ENCODE peak calls at places on chromosomes 16 and 17, in ten cellular contexts. Y, L, P, S, B, U, A, T, D and Z are unnamed samples.

GRCh38 chr16:66964049-66964448 is 3.0 kb downstream of the CES3 start:
- DNase-seq in Y (no peak), L (no peak), P (no peak), S (no peak), B (no peak), U (no peak), A (no peak), T (no peak), D (no peak), Z (no peak)

GRCh38 chr16:14325921-14326401 is 254.8 kb downstream of the MRTFB start:
- DNase-seq in Y (peak), L (no peak), P (peak), S (no peak), B (peak), U (no peak), A (no peak), T (no peak), D (no peak), Z (peak)

GRCh38 chr17:35052780-35053179 is 10.7 kb downstream of the RFFL start:
- DNase-seq in Y (no peak), L (no peak), P (no peak), S (peak), B (no peak), U (no peak), A (no peak), T (no peak), D (no peak), Z (no peak)

GRCh38 chr16:86357950-86358349 is 152.4 kb upstream of the FOXF1 start:
- DNase-seq in Y (no peak), L (no peak), P (no peak), S (no peak), B (no peak), U (no peak), A (no peak), T (no peak), D (no peak), Z (no peak)

GRCh38 chr17:68461589-68461988 is 4.3 kb upstream of the WIPI1 start:
- DNase-seq in Y (no peak), L (no peak), P (no peak), S (no peak), B (peak), U (no peak), A (no peak), T (no peak), D (no peak), Z (no peak)

GRCh38 chr17:3963214-3964201 is 729 bp downstream of the ATP2A3 start:
- DNase-seq in Y (peak), L (no peak), P (no peak), S (no peak), B (peak), U (no peak), A (peak), T (no peak), D (peak), Z (no peak)

GRCh38 chr17:16933317-16934132 is 38.4 kb downstream of the TNFRSF13B start:
- DNase-seq in Y (no peak), L (no peak), P (no peak), S (no peak), B (no peak), U (no peak), A (no peak), T (no peak), D (peak), Z (no peak)

GRCh38 chr17:21358682-21359482 is 17.3 kb upstream of the KCNJ12 start:
- DNase-seq in Y (no peak), L (no peak), P (no peak), S (peak), B (no peak), U (no peak), A (no peak), T (no peak), D (no peak), Z (no peak)

GRCh38 chr16:81521141-81521626 is 76.6 kb downstream of the CMIP start:
- DNase-seq in Y (no peak), L (peak), P (no peak), S (no peak), B (peak), U (no peak), A (peak), T (no peak), D (no peak), Z (no peak)

GRCh38 chr16:27840311-27841060 is 223.0 kb downstream of the GSG1L start:
- DNase-seq in Y (no peak), L (no peak), P (no peak), S (no peak), B (no peak), U (no peak), A (no peak), T (no peak), D (no peak), Z (no peak)

GRCh38 chr16:31451681-31452351 is 7.5 kb upstream of the ARMC5 start:
- DNase-seq in Y (peak), L (peak), P (no peak), S (peak), B (peak), U (peak), A (no peak), T (peak), D (peak), Z (peak)

GRCh38 chr16:85784813-85785212 is 14.5 kb downstream of the EMC8 start:
- DNase-seq in Y (no peak), L (no peak), P (no peak), S (no peak), B (no peak), U (no peak), A (no peak), T (no peak), D (no peak), Z (no peak)

GRCh38 chr17:8896641-8897635 is 29.5 kb upstream of the PIK3R6 start:
- DNase-seq in Y (no peak), L (no peak), P (no peak), S (no peak), B (no peak), U (no peak), A (no peak), T (no peak), D (no peak), Z (no peak)

GRCh38 chr17:4641297-4642195 is at the start of gene ALOX15:
- DNase-seq in Y (no peak), L (no peak), P (no peak), S (no peak), B (no peak), U (no peak), A (no peak), T (no peak), D (peak), Z (no peak)

GRCh38 chr17:6279659-6280058 is 155.3 kb downstream of the AIPL1 start:
- DNase-seq in Y (no peak), L (no peak), P (no peak), S (no peak), B (peak), U (no peak), A (no peak), T (peak), D (peak), Z (no peak)

GRCh38 chr17:79005063-79005861 is 4.3 kb downstream of the CANT1 start:
- DNase-seq in Y (no peak), L (peak), P (no peak), S (no peak), B (peak), U (no peak), A (no peak), T (peak), D (no peak), Z (no peak)

GRCh38 chr17:3887811-3888210 is 5.0 kb downstream of the CAMKK1 start:
- DNase-seq in Y (no peak), L (no peak), P (no peak), S (no peak), B (no peak), U (peak), A (no peak), T (no peak), D (no peak), Z (no peak)

GRCh38 chr16:80899804-80900592 is 95.6 kb upstream of the CDYL2 start:
- DNase-seq in Y (no peak), L (peak), P (peak), S (peak), B (peak), U (peak), A (peak), T (no peak), D (no peak), Z (peak)

GRCh38 chr17:32111141-32111771 is 31.0 kb upstream of the RHOT1 start:
- DNase-seq in Y (peak), L (peak), P (peak), S (peak), B (peak), U (peak), A (peak), T (no peak), D (peak), Z (peak)

GRCh38 chr16:79286646-79287423 is 313.7 kb downstream of the MAF start:
- DNase-seq in Y (no peak), L (no peak), P (no peak), S (no peak), B (peak), U (no peak), A (peak), T (no peak), D (peak), Z (no peak)

GRCh38 chr16:75593825-75594820 is 27.9 kb downstream of the GABARAPL2 start:
- DNase-seq in Y (no peak), L (no peak), P (peak), S (peak), B (no peak), U (peak), A (no peak), T (peak), D (peak), Z (peak)

GRCh38 chr16:77918792-77919707 is 103.3 kb upstream of the CLEC3A start:
- DNase-seq in Y (peak), L (no peak), P (no peak), S (peak), B (peak), U (peak), A (no peak), T (no peak), D (no peak), Z (peak)

GRCh38 chr16:4319454-4319853 is 3.6 kb downstream of the GLIS2 start:
- DNase-seq in Y (no peak), L (no peak), P (no peak), S (no peak), B (no peak), U (no peak), A (peak), T (no peak), D (no peak), Z (peak)

GRCh38 chr16:4087099-4087885 is 28.9 kb downstream of the ADCY9 start:
- DNase-seq in Y (no peak), L (no peak), P (no peak), S (no peak), B (no peak), U (no peak), A (no peak), T (no peak), D (no peak), Z (peak)

GRCh38 chr16:80350066-80350465 is 190.7 kb upstream of the DYNLRB2 start:
- DNase-seq in Y (no peak), L (no peak), P (no peak), S (no peak), B (no peak), U (no peak), A (no peak), T (no peak), D (no peak), Z (no peak)

GRCh38 chr16:68936729-68937631 is 93.6 kb downstream of the TANGO6 start:
- DNase-seq in Y (no peak), L (no peak), P (no peak), S (peak), B (no peak), U (peak), A (no peak), T (peak), D (no peak), Z (peak)

GRCh38 chr17:82241183-82241925 is 12.5 kb downstream of the SLC16A3 start:
- DNase-seq in Y (no peak), L (peak), P (no peak), S (peak), B (peak), U (peak), A (peak), T (peak), D (no peak), Z (peak)

GRCh38 chr16:65746941-65747340 is 619.5 kb upstream of the CDH5 start:
- DNase-seq in Y (no peak), L (no peak), P (no peak), S (no peak), B (no peak), U (no peak), A (no peak), T (no peak), D (no peak), Z (no peak)

GRCh38 chr16:1678500-1679098 is 520 bp downstream of the JPT2 start:
- DNase-seq in Y (peak), L (peak), P (no peak), S (peak), B (peak), U (no peak), A (peak), T (peak), D (no peak), Z (peak)

GRCh38 chr17:50653738-50654137 is 19.1 kb downstream of the ABCC3 start:
- DNase-seq in Y (no peak), L (no peak), P (no peak), S (no peak), B (peak), U (no peak), A (no peak), T (no peak), D (no peak), Z (no peak)
- TF ChIP-seq CTCF in Y (no peak), L (no peak), P (no peak), S (no peak), B (no peak), U (no peak), A (no peak), T (no peak), D (no peak), Z (no peak)

GRCh38 chr17:77409282-77410161 is 268.8 kb downstream of the SEC14L1 start:
- DNase-seq in Y (peak), L (no peak), P (no peak), S (peak), B (peak), U (peak), A (peak), T (peak), D (peak), Z (peak)

GRCh38 chr17:77404812-77405581 is 264.2 kb downstream of the SEC14L1 start:
- DNase-seq in Y (no peak), L (peak), P (no peak), S (peak), B (peak), U (peak), A (peak), T (peak), D (no peak), Z (no peak)

GRCh38 chr17:77408284-77408683 is 267.5 kb downstream of the SEC14L1 start:
- DNase-seq in Y (no peak), L (no peak), P (no peak), S (no peak), B (no peak), U (no peak), A (no peak), T (no peak), D (no peak), Z (peak)

GRCh38 chr17:77405867-77406513 is 265.2 kb downstream of the SEC14L1 start:
- DNase-seq in Y (no peak), L (no peak), P (no peak), S (no peak), B (no peak), U (no peak), A (peak), T (no peak), D (no peak), Z (no peak)

GRCh38 chr17:77407321-77408277 is 266.8 kb downstream of the SEC14L1 start:
- DNase-seq in Y (no peak), L (no peak), P (no peak), S (no peak), B (no peak), U (no peak), A (no peak), T (no peak), D (no peak), Z (no peak)
- TF ChIP-seq CTCF in Y (no peak), L (no peak), P (no peak), S (no peak), B (no peak), U (no peak), A (no peak), T (no peak), D (no peak), Z (no peak)

GRCh38 chr17:76076100-76076764 is 1.7 kb downstream of the GALR2 start:
- DNase-seq in Y (no peak), L (no peak), P (no peak), S (no peak), B (no peak), U (no peak), A (no peak), T (no peak), D (peak), Z (no peak)

GRCh38 chr17:76077582-76078110 is 1.3 kb upstream of the ZACN start:
- DNase-seq in Y (no peak), L (no peak), P (no peak), S (no peak), B (peak), U (no peak), A (no peak), T (no peak), D (no peak), Z (no peak)

GRCh38 chr17:76074390-76075363 is at the start of gene GALR2:
- DNase-seq in Y (peak), L (no peak), P (no peak), S (no peak), B (no peak), U (no peak), A (no peak), T (no peak), D (peak), Z (no peak)

GRCh38 chr17:76076765-76077581 is 2.0 kb upstream of the ZACN start:
- DNase-seq in Y (no peak), L (no peak), P (no peak), S (no peak), B (no peak), U (no peak), A (peak), T (no peak), D (peak), Z (peak)

DNA sequence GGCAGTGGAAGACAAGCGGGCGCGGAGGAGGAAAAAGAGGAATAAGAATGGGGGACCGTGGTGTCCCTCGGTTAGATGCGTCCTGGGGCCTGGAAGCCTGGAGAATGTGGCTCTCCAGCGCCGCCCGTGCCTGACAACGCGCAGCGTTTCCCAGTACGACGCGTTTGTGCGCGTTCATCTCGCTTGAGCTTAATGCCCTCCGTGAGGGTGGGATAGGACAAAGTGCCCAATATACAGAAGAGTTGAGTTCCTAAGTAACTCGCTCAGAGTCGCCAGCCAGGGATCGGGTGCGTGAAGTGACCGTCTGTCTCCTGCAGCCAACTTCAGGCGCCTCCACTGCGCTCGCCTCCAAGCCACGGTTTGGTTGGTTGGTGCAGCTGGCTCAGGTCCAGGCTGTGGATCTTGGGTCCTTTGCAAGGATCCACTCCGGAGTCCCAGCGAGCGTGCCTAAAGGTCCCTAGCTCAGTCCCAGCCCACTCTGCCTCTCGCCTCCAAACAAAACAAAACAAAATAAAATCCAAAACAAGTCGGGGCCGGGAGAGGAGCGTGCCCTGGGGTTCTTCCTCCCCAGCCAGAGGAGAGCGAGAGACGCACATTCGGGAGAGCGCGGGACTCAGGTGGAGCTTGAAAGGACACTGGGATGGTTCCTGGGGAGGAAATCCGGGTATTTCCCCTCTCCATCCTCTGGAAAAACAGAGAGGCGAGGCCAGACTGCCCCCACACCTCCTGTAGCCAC is 951 bp downstream of the GALR2 start:
- DNase-seq in Y (peak), L (no peak), P (no peak), S (no peak), B (no peak), U (no peak), A (no peak), T (no peak), D (peak), Z (peak)
- TF ChIP-seq CTCF in Y (peak), L (no peak), P (no peak), S (no peak), B (no peak), U (peak), A (no peak), T (no peak), D (no peak), Z (no peak)

DNA sequence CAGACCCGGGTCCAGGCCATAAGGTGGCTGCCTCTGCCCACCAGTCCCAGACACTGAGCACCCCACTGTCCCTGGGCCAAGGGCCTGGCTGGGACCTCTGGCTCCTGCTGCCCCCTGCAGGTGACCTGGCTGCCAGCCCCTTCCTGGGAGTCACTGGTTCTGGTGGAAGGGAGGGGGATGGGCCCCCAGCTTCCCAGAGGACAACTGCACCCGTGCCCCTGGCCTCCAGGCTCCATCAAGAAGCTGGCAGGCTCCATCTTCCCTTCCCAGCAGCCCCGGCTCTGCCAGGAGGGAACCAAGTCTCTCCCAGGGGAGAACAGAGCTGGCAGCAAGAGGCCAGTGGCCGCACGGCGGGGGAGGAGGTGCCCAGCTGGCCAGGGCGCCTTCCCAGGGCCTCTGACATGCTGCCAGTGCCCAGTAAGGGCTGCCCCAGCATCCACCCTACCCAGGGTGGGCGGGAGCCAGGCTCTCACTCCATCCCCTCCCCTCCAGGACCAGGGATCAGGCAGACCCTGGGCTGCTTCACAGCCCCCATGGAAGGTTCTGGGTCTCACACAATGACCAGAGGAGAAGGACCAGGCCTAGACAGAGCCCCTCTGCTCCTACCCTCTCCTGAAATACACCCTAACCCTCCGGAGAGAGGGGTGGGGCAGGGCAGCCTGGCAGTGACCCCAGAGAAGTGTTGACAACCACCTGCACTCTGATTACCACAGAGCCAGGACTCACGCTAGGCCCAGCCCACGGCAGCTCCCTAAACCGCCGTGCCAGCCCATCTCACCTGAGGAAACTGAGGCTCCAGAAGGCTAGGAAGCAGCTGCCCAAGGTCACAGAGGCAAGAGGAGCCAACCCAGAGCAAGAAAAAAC is 3.6 kb downstream of the CLUH start:
- DNase-seq in Y (peak), L (no peak), P (no peak), S (no peak), B (peak), U (no peak), A (no peak), T (no peak), D (peak), Z (no peak)
- TF ChIP-seq CTCF in Y (peak), L (peak), P (peak), S (peak), B (peak), U (peak), A (peak), T (peak), D (peak), Z (peak)

GRCh38 chr16:29995911-29996772 is at the start of gene INO80E:
- DNase-seq in Y (peak), L (peak), P (peak), S (peak), B (peak), U (peak), A (peak), T (peak), D (peak), Z (peak)
- TF ChIP-seq CTCF in Y (no peak), L (peak), P (no peak), S (no peak), B (no peak), U (no peak), A (no peak), T (no peak), D (no peak), Z (no peak)

GRCh38 chr16:56032072-56032471 is 156.9 kb upstream of the CES5A start:
- DNase-seq in Y (no peak), L (no peak), P (no peak), S (no peak), B (no peak), U (no peak), A (no peak), T (no peak), D (no peak), Z (no peak)

DNA sequence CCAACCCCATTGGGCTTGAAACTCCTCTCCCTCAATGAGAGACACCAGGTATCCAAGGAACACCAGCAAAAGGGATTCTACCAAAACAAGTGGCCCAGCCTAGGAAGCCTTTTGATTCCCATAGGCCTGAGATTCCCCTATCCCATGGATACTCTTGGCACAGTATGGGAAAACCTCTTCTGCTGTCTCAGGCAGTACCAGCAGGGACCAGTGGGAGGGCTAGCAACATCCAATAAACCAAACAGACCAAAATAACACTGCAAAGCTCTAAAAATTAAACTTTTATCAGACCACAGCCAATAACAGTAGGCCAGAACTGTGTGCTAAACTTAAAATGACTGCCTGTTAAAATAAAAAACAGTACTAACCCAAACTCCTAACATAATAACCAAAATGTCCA is 153.9 kb upstream of the CES5A start:
- DNase-seq in Y (no peak), L (no peak), P (no peak), S (no peak), B (no peak), U (no peak), A (no peak), T (no peak), D (no peak), Z (no peak)
- TF ChIP-seq CTCF in Y (no peak), L (no peak), P (no peak), S (no peak), B (no peak), U (no peak), A (no peak), T (no peak), D (no peak), Z (no peak)